ENCODE peak calls at places on chromosome 9, in nine cellular contexts. A is activated naive CD8-positive, alpha-beta T cell treated with anti-CD3 and anti-CD28 coated beads, Interleukin-2, amount 50 U/mL, for 24 hours; H is astrocyte of the spinal cord; S is GM23338; O is nucleus accumbens; V is Calu3; X is non-pigmented ciliary epithelial cell; Q is activated CD4-positive, alpha-beta memory T cell treated with anti-CD3 and anti-CD28 coated beads for 36 hours; R is renal cortical epithelial cell. I is an unnamed sample.

GRCh38 chr9:4738866-4739586 is 2.0 kb downstream of the AK3 start:
- DNase-seq in A (no peak), H (no peak), S (no peak), O (no peak), V (no peak), X (no peak), Q (no peak), R (peak), I (no peak)

GRCh38 chr9:2621678-2622360 is at the start of gene VLDLR:
- DNase-seq in A (peak), H (peak), S (peak), O (peak), V (peak), X (no peak), Q (peak), R (no peak), I (no peak)

GRCh38 chr9:33159058-33159759 is 7.9 kb downstream of the B4GALT1 start:
- DNase-seq in A (peak), H (peak), S (no peak), O (no peak), V (no peak), X (no peak), Q (peak), R (no peak), I (peak)

GRCh38 chr9:5793812-5794211 is 39.1 kb downstream of the ERMP1 start:
- DNase-seq in A (no peak), H (no peak), S (no peak), O (no peak), V (no peak), X (no peak), Q (no peak), R (no peak), I (no peak)

GRCh38 chr9:95005276-95006141 is 279.0 kb downstream of the AOPEP start:
- DNase-seq in A (no peak), H (peak), S (peak), O (no peak), V (no peak), X (no peak), Q (no peak), R (no peak), I (no peak)

GRCh38 chr9:1222511-1222910 is 172.4 kb downstream of the DMRT2 start:
- DNase-seq in A (no peak), H (peak), S (no peak), O (no peak), V (no peak), X (no peak), Q (no peak), R (no peak), I (no peak)

GRCh38 chr9:673966-674526 is 167.5 kb upstream of the DMRT1 start:
- DNase-seq in A (no peak), H (no peak), S (peak), O (no peak), V (no peak), X (no peak), Q (no peak), R (no peak), I (no peak)

GRCh38 chr9:133961226-133962165 is 30.6 kb downstream of the VAV2 start:
- DNase-seq in A (no peak), H (no peak), S (no peak), O (no peak), V (no peak), X (no peak), Q (no peak), R (no peak), I (no peak)

GRCh38 chr9:5850735-5851122 is 17.8 kb upstream of the ERMP1 start:
- DNase-seq in A (no peak), H (no peak), S (no peak), O (no peak), V (no peak), X (no peak), Q (no peak), R (no peak), I (no peak)